ENCODE peak calls at places on chromosomes 16 and 17, in eight cellular contexts. K, U, J, V, W, S, M and H are unnamed samples.
A peak's percentile ranks its signal among the peaks of the same experiment; 100 is the strongest.

GRCh38 chr17:70797166-70797565 is 627.8 kb downstream of the KCNJ2 start:
- DNase-seq in K (no peak), U (no peak), J (no peak), V (no peak), W (no peak), S (no peak), M (no peak), H (no peak)

GRCh38 chr16:67538666-67539101 is 10.1 kb downstream of the RIPOR1 start:
- DNase-seq in K (peak; percentile 51), U (no peak), J (no peak), V (no peak), W (no peak), S (no peak), M (peak; percentile 56), H (peak; percentile 43)

GRCh38 chr16:71622088-71622487 is 3.9 kb upstream of the MARVELD3 start:
- DNase-seq in K (no peak), U (no peak), J (no peak), V (no peak), W (no peak), S (no peak), M (no peak), H (no peak)

GRCh38 chr16:4511441-4512082 is 27.0 kb downstream of the CDIP1 start:
- DNase-seq in K (no peak), U (peak; percentile 80), J (peak; percentile 75), V (peak; percentile 56), W (no peak), S (no peak), M (peak; percentile 39), H (peak; percentile 64)

GRCh38 chr17:78884148-78884870 is 18.7 kb downstream of the CEP295NL start:
- DNase-seq in K (no peak), U (no peak), J (no peak), V (no peak), W (no peak), S (no peak), M (no peak), H (no peak)

GRCh38 chr17:57309479-57309878 is 53.2 kb downstream of the MSI2 start:
- DNase-seq in K (no peak), U (no peak), J (peak; percentile 30), V (no peak), W (no peak), S (no peak), M (no peak), H (no peak)

GRCh38 chr17:37752482-37752881 is 7.6 kb upstream of the HNF1B start:
- DNase-seq in K (no peak), U (peak; percentile 80), J (peak; percentile 26), V (no peak), W (no peak), S (no peak), M (peak; percentile 77), H (no peak)

GRCh38 chr17:66684256-66684655 is 150.7 kb upstream of the CACNG5 start:
- DNase-seq in K (no peak), U (no peak), J (peak; percentile 16), V (no peak), W (no peak), S (no peak), M (peak; percentile 32), H (no peak)

GRCh38 chr16:67388591-67388990 is 4.7 kb downstream of the TPPP3 start:
- DNase-seq in K (no peak), U (no peak), J (no peak), V (no peak), W (peak; percentile 36), S (no peak), M (no peak), H (no peak)

GRCh38 chr17:16491131-16491702 is 776 bp downstream of the LRRC75A start:
- DNase-seq in K (peak; percentile 52), U (no peak), J (peak; percentile 58), V (peak; percentile 29), W (peak; percentile 71), S (no peak), M (no peak), H (no peak)

GRCh38 chr17:2398655-2399571 is 1.9 kb downstream of the MNT start:
- DNase-seq in K (peak; percentile 81), U (peak; percentile 75), J (peak; percentile 94), V (peak; percentile 61), W (peak; percentile 88), S (no peak), M (peak; percentile 78), H (peak; percentile 81)

GRCh38 chr17:30358055-30358760 is 20.5 kb upstream of the CPD start:
- DNase-seq in K (no peak), U (no peak), J (no peak), V (no peak), W (no peak), S (peak; percentile 77), M (no peak), H (no peak)

GRCh38 chr17:8894673-8895578 is 27.5 kb upstream of the PIK3R6 start:
- DNase-seq in K (no peak), U (peak; percentile 93), J (peak; percentile 85), V (peak; percentile 53), W (peak; percentile 55), S (no peak), M (peak; percentile 59), H (peak; percentile 59)

GRCh38 chr16:54654429-54654828 is 276.2 kb upstream of the IRX5 start:
- DNase-seq in K (no peak), U (no peak), J (no peak), V (no peak), W (no peak), S (no peak), M (no peak), H (no peak)

GRCh38 chr16:54655171-54655590 is 275.5 kb upstream of the IRX5 start:
- DNase-seq in K (no peak), U (no peak), J (peak; percentile 15), V (no peak), W (peak; percentile 71), S (no peak), M (no peak), H (no peak)

GRCh38 chr16:54651440-54651839 is 279.2 kb upstream of the IRX5 start:
- DNase-seq in K (no peak), U (no peak), J (no peak), V (no peak), W (no peak), S (no peak), M (no peak), H (no peak)

GRCh38 chr16:54649846-54650245 is 280.8 kb upstream of the IRX5 start:
- DNase-seq in K (no peak), U (no peak), J (no peak), V (no peak), W (no peak), S (no peak), M (no peak), H (no peak)

GRCh38 chr16:54651851-54652770 is 278.6 kb upstream of the IRX5 start:
- DNase-seq in K (no peak), U (no peak), J (no peak), V (no peak), W (no peak), S (no peak), M (no peak), H (no peak)
- H3K4me1 ChIP-seq in K (peaks cover 13% of the 10 kb centered on the region), U (no peaks in the 10 kb centered on the region), J (peaks cover 16% of the 10 kb centered on the region), V (no peaks in the 10 kb centered on the region), W (peaks cover 18% of the 10 kb centered on the region), S (peaks cover 13% of the 10 kb centered on the region), M (no peaks in the 10 kb centered on the region), H (no peaks in the 10 kb centered on the region)

GRCh38 chr17:68600123-68600880 is 865 bp downstream of the FAM20A start:
- DNase-seq in K (peak; percentile 63), U (peak; percentile 36), J (peak; percentile 77), V (peak; percentile 10), W (peak; percentile 89), S (peak; percentile 88), M (no peak), H (peak; percentile 49)
- TF ChIP-seq CTCF in K (no peak), U (peak; percentile 21), J (peak; percentile 50), V (no peak), W (peak; percentile 37), S (no peak), M (no peak), H (peak; percentile 27)

DNA sequence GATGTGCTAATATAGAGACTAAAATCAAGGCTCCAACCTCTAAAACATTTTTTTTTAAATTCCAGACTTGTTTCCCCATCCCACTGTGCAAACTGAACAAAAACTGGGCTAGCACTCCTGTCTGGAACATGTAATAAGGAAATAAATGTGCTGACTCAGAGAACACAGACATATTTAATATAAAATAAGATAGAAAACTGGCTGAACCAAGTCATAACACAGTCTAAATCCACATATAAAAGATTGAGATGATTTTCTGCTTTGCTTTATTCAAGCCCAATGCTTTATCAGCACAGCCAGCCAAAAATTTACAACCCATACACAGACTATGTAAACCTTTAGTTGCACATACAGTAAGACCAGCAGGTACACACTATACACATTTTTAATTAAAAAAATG is 1.5 kb downstream of the STAT3 start:
- DNase-seq in K (no peak), U (no peak), J (no peak), V (no peak), W (no peak), S (no peak), M (no peak), H (no peak)
- H3K4me3 ChIP-seq in K (peak overlapping the region; percentile 92), U (peak overlapping the region; percentile 88), J (peak overlapping the region; percentile 47), V (peak overlapping the region; percentile 97), W (peak overlapping the region; percentile 95), S (peak overlapping the region; percentile 98), M (peak overlapping the region; percentile 99), H (peak overlapping the region; percentile 98)

GRCh38 chr16:11572301-11572995 is 14.3 kb downstream of the LITAF start:
- DNase-seq in K (peak; percentile 36), U (no peak), J (no peak), V (peak; percentile 32), W (peak; percentile 42), S (no peak), M (no peak), H (no peak)

GRCh38 chr16:11575223-11575589 is 11.5 kb downstream of the LITAF start:
- DNase-seq in K (peak; percentile 14), U (no peak), J (no peak), V (no peak), W (peak; percentile 48), S (no peak), M (no peak), H (no peak)

GRCh38 chr16:11581677-11582076 is 5.0 kb downstream of the LITAF start:
- DNase-seq in K (no peak), U (no peak), J (no peak), V (no peak), W (no peak), S (no peak), M (no peak), H (no peak)

GRCh38 chr16:11580451-11581086 is 6.2 kb downstream of the LITAF start:
- DNase-seq in K (peak; percentile 8), U (no peak), J (no peak), V (no peak), W (peak; percentile 19), S (no peak), M (no peak), H (no peak)

DNA sequence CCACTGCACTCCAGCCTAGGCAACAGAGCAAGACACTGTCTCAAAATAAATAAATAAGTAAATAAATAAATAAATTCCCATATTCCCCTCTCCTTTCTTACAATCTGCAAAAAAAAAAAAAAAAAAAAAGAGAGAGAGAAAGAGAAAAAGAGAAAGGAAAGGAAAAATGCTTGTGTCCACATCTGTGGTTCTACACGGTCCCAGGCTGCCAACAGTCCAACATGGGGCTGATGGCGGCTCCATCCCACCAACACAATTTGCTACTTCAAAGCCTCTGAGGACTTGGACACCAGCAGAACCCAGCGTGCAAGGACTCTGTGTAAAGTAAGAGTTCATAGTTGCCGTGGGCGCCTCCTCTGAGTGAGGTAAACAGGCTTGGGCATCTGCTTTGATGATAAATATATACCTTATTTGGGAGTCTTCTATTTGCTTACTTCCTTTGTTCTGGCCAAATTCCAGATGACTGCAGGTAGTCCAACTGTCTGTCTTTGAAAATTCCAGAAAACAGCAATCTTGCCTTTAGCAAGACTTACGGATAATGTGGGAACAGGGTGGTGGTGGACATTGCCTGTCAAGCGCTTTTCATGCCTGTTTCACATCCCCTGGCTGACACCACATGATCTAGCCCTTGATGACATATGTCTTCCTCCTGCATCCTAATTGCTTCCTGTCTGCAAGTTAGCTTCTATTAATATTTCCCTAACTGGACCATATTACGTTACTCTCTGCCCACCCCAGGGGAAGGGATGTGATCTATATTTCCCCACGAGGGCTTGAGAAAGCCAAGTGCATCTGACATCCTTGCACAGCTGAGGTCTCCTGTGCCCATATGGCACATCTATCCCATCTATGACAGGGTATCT is 10.1 kb downstream of the LITAF start:
- DNase-seq in K (peak; percentile 4), U (no peak), J (no peak), V (no peak), W (peak; percentile 28), S (no peak), M (no peak), H (peak; percentile 41)
- H3K4me1 ChIP-seq in K (peaks cover 3% of the 10 kb centered on the region), U (peaks cover 71% of the 10 kb centered on the region), J (peaks cover 5% of the 10 kb centered on the region), V (peaks cover 8% of the 10 kb centered on the region), W (peaks cover 44% of the 10 kb centered on the region), S (peaks cover 35% of the 10 kb centered on the region), M (peaks cover 2% of the 10 kb centered on the region), H (peaks cover 11% of the 10 kb centered on the region)